ENCODE peak calls at places on chromosomes 12 and 14, in nine cellular contexts. S, G, W, C, X, E, T, H and I are unnamed samples.

GRCh38 chr12:40474630-40475029 is 217.6 kb upstream of the CNTN1 start:
- DNase-seq in S (no peak), G (no peak), W (no peak), C (no peak), X (no peak), E (no peak), T (no peak), H (no peak), I (no peak)

GRCh38 chr14:68506645-68507405 is 286.0 kb downstream of the ZFP36L1 start:
- DNase-seq in S (no peak), G (no peak), W (no peak), C (no peak), X (no peak), E (no peak), T (no peak), H (peak), I (no peak)

GRCh38 chr12:6958609-6959375 is 7.6 kb downstream of the PTPN6 start:
- DNase-seq in S (no peak), G (no peak), W (peak), C (no peak), X (peak), E (no peak), T (no peak), H (no peak), I (no peak)

GRCh38 chr14:24430143-24430681 is 458 bp downstream of the KHNYN start:
- DNase-seq in S (peak), G (peak), W (peak), C (peak), X (peak), E (peak), T (peak), H (peak), I (peak)

GRCh38 chr12:66776974-66777373 is 98.1 kb upstream of the GRIP1 start:
- DNase-seq in S (peak), G (no peak), W (no peak), C (no peak), X (no peak), E (no peak), T (no peak), H (no peak), I (no peak)

GRCh38 chr12:125573293-125573692 is 508.1 kb downstream of the AACS start:
- DNase-seq in S (no peak), G (no peak), W (no peak), C (no peak), X (no peak), E (no peak), T (no peak), H (no peak), I (no peak)

GRCh38 chr14:61566537-61567225 is 128.6 kb upstream of the HIF1A start:
- DNase-seq in S (no peak), G (peak), W (no peak), C (no peak), X (no peak), E (peak), T (no peak), H (no peak), I (no peak)

GRCh38 chr12:101172316-101172715 is 37.7 kb downstream of the SLC5A8 start:
- DNase-seq in S (peak), G (no peak), W (peak), C (no peak), X (no peak), E (peak), T (no peak), H (no peak), I (no peak)

GRCh38 chr12:128534906-128535305 is 267.9 kb downstream of the TMEM132C start:
- DNase-seq in S (no peak), G (no peak), W (no peak), C (no peak), X (no peak), E (no peak), T (no peak), H (no peak), I (no peak)

GRCh38 chr14:59360923-59361794 is 104.0 kb downstream of the GPR135 start:
- DNase-seq in S (no peak), G (peak), W (peak), C (peak), X (peak), E (peak), T (peak), H (peak), I (no peak)

GRCh38 chr14:89657014-89657413 is 240.0 kb upstream of the FOXN3 start:
- DNase-seq in S (no peak), G (no peak), W (no peak), C (no peak), X (no peak), E (no peak), T (no peak), H (no peak), I (no peak)

GRCh38 chr12:58487280-58488141 is 432.8 kb downstream of the LRIG3 start:
- DNase-seq in S (no peak), G (no peak), W (no peak), C (no peak), X (no peak), E (peak), T (no peak), H (no peak), I (no peak)

GRCh38 chr14:102819790-102820330 is 42.6 kb downstream of the TRAF3 start:
- DNase-seq in S (no peak), G (no peak), W (no peak), C (no peak), X (no peak), E (peak), T (no peak), H (no peak), I (no peak)

GRCh38 chr14:54529811-54530210 is 20.1 kb downstream of the CGRRF1 start:
- DNase-seq in S (peak), G (peak), W (peak), C (no peak), X (peak), E (peak), T (no peak), H (no peak), I (no peak)

DNA sequence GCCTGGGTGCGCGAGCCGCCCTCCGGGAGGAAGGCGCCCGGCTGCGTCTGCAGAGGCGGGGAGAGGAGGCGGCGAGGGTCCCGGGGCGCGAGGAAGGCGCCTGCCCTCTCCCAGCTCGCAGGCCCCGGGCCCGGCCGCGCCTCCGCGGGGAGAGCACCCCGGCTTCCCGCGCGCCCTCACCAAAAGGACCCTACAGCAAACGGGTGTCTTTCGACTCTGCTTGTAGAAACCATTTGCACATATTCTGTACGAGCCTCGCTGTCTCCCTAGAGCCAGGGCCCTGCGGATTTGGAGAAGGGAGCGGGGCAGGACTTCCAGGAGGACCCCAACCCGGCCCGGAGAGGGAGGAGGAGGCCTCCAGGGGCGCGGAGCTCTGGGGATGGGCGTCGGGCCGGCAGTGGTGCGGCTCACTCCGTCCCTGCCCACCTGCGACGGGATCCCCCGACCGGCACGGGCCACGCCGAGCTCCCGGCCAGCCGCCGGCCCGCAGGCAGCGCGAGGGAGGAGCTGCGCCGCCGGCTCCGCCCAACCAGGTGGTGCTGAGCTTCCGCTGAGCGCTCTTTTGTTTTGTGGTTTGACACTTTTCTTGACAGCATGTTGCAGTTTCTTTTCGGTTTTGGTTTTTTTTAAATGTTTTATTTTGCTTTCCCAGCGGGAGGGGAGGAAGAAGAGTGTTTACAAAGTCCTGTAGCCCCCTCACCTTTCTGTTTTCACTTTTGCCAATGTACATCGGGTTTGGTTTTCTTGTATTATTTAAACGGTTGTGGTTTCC is 103.2 kb upstream of the FKBP4 start:
- DNase-seq in S (no peak), G (no peak), W (peak), C (no peak), X (no peak), E (no peak), T (no peak), H (no peak), I (peak)
- TF ChIP-seq POLR2A in S (no peak), G (no peak), W (peak), C (no peak), X (no peak), E (no peak), T (peak), H (no peak), I (no peak)

GRCh38 chr14:28785096-28785952 is 18.7 kb downstream of the FOXG1 start:
- DNase-seq in S (peak), G (no peak), W (no peak), C (no peak), X (no peak), E (peak), T (no peak), H (no peak), I (no peak)
- H3K27ac ChIP-seq in S (no peak), G (no peak), W (no peak), C (no peak), X (no peak), E (no peak), T (no peak), H (no peak), I (no peak)

DNA sequence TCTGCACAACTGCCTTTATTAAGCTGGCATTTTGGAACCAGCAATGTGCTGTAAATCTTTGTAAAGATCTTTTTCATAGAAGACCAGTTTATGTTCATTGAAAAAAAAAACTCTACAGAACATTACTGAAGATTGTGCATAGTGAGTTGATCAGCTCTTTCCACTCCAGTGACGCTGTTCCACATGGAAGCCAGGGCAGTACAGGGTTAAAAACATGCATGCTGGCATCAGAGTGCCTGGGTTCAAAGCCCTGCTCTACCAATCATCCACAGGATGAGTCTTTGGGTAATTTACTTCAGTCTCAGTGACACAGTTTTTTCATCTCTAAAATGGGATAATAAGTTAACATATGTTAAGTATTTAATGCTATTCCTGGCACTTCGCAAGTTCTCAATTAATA is 109.7 kb upstream of the SLC38A4 start:
- DNase-seq in S (no peak), G (no peak), W (no peak), C (no peak), X (no peak), E (no peak), T (no peak), H (no peak), I (no peak)
- TF ChIP-seq POLR2A in S (no peak), G (no peak), W (no peak), C (no peak), X (no peak), E (no peak), T (no peak), H (no peak), I (no peak)

GRCh38 chr14:55556929-55557623 is 22.9 kb upstream of the KTN1 start:
- DNase-seq in S (peak), G (peak), W (peak), C (no peak), X (peak), E (peak), T (peak), H (peak), I (no peak)
- H3K27ac ChIP-seq in S (no peak), G (no peak), W (no peak), C (no peak), X (no peak), E (no peak), T (no peak), H (no peak), I (no peak)

DNA sequence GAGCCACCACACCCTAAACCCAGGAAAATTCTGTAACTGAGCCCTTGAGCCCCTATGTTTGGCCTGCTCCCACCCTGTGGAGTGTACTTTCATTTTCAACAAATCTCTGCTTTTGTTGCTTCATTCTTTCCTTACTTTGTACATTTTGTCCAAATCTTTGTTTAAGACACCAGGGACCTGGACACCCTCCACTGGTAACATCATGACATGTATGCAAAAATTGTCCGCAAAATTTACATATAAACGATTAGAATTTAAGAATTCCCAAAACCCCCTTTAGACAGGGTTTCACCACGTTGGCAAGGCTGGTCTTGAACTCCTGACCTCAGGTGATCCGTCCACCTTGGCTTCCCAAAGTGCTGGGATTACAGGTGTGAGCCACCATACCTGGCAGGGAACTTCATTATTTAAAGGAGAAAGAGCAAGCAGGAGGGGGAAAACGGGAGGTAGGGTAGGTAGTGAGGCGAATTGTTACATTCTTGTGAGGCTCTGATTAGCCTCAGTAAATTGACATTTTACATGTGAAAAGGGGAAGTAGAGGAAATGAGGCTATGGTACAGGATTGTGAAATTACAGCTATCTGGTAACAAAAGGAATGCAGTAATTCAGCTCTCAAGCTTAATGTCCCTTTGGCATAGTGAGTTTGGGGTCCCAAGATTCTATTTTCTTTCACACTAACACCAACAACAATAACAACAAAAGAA is 27.6 kb downstream of the TUBA1A start:
- DNase-seq in S (no peak), G (peak), W (no peak), C (no peak), X (no peak), E (no peak), T (no peak), H (no peak), I (no peak)
- TF ChIP-seq POLR2A in S (no peak), G (no peak), W (no peak), C (no peak), X (no peak), E (no peak), T (no peak), H (no peak), I (no peak)

GRCh38 chr12:89212339-89212771 is 139.9 kb downstream of the DUSP6 start:
- DNase-seq in S (no peak), G (peak), W (peak), C (no peak), X (peak), E (no peak), T (no peak), H (peak), I (no peak)
- H3K27ac ChIP-seq in S (no peak), G (peak), W (peak), C (no peak), X (no peak), E (no peak), T (no peak), H (no peak), I (no peak)

DNA sequence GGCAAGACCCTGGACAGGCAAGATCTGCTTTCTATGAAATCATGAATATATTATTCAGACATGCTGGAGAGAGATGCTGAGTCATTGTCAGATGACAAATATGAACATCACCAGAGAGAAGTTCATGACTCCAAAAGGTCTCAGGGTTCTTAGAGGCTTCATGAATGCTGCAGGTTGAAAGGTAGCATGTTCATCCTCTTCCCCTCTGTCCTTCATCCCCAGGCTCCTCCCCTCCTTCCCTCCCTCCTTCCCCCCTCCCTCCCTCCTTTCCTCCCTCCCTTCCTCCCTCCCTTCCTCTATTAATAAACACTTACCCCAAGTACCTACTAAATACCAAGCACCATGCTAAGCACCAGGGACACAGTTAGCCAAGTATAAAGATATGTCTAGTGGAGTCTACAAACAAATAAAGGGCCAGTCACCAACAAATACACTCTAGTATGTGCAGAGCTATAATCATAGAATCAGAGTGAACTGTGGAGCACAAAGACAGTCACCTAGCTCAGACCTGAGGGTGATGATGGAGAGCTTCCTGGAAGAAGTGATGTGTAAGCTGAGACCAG is 46.2 kb downstream of the RPH3A start:
- DNase-seq in S (no peak), G (peak), W (no peak), C (peak), X (no peak), E (peak), T (no peak), H (no peak), I (no peak)
- TF ChIP-seq POLR2A in S (no peak), G (no peak), W (no peak), C (no peak), X (no peak), E (no peak), T (no peak), H (no peak), I (no peak)